ENCODE peak calls at places on chromosomes 11 and 22, in six cellular contexts. J is choroid plexus epithelial cell; T is HEK293T; I is GM20000; N is NCI-H2029; O is activated naive CD8-positive, alpha-beta T cell treated with anti-CD3 and anti-CD28 coated beads, Interleukin-2, amount 50 U/mL, for 24 hours. E is an unnamed sample.

GRCh38 chr11:61964941-61965282 is 2.5 kb downstream of the FTH1 start:
- DNase-seq in J (no peak), T (no peak), I (no peak), N (no peak), O (no peak), E (no peak)

GRCh38 chr22:38958359-38958943 is 1.0 kb downstream of the APOBEC3A start:
- DNase-seq in J (no peak), T (no peak), I (no peak), N (no peak), O (no peak), E (no peak)

GRCh38 chr11:122071680-122072321 is 44.2 kb downstream of the BLID start:
- DNase-seq in J (no peak), T (no peak), I (no peak), N (no peak), O (no peak), E (no peak)

GRCh38 chr11:132251095-132251494 is 880.7 kb downstream of the NTM start:
- DNase-seq in J (no peak), T (no peak), I (no peak), N (no peak), O (no peak), E (no peak)

GRCh38 chr22:49855491-49855911 is 1.9 kb downstream of the ZBED4 start:
- DNase-seq in J (peak), T (no peak), I (no peak), N (no peak), O (no peak), E (peak)

GRCh38 chr11:101987370-101987769 is 59.9 kb upstream of the CFAP300 start:
- DNase-seq in J (no peak), T (peak), I (no peak), N (no peak), O (no peak), E (no peak)

GRCh38 chr22:31122532-31123291 is at the start of gene INPP5J:
- DNase-seq in J (peak), T (peak), I (no peak), N (peak), O (no peak), E (no peak)

GRCh38 chr22:47627561-47628253 is 865.3 kb downstream of the TBC1D22A start:
- DNase-seq in J (no peak), T (no peak), I (no peak), N (no peak), O (no peak), E (no peak)

GRCh38 chr22:42145175-42145574 is 14.6 kb upstream of the CYP2D6 start:
- DNase-seq in J (no peak), T (no peak), I (no peak), N (no peak), O (no peak), E (no peak)

GRCh38 chr22:47053865-47054185 is 291.4 kb downstream of the TBC1D22A start:
- DNase-seq in J (peak), T (no peak), I (no peak), N (no peak), O (no peak), E (no peak)

GRCh38 chr11:69837791-69838190 is 18.6 kb upstream of the FGF3 start:
- DNase-seq in J (no peak), T (no peak), I (no peak), N (no peak), O (no peak), E (peak)

GRCh38 chr22:26394787-26395186 is 34.3 kb upstream of the ASPHD2 start:
- DNase-seq in J (no peak), T (no peak), I (no peak), N (peak), O (no peak), E (no peak)

E was measured in GM12865.